ENCODE peak calls at places on chromosomes 5 and 9, in nine cellular contexts. E is CD8-positive, alpha-beta T cell; N is colonic mucosa; K is A673; V is IMR-90; B is breast epithelium; C is neuronal stem cell; O is endodermal cell; I is NT2/D1. R is an unnamed sample. For H3K9me3 and H3K4me1, the result is how much of the 10 kb centered on the place peaks cover.

GRCh38 chr9:97372580-97372979 is 39.3 kb upstream of the TDRD7 start:
- DNase-seq in K (no peak), C (no peak), O (no peak), E (no peak), N (no peak), B (no peak), I (no peak), V (no peak), R (no peak)

GRCh38 chr9:129253820-129254381 is 75.8 kb upstream of the IER5L start:
- DNase-seq in B (no peak), N (no peak), O (peak), V (no peak), E (no peak), C (no peak), K (no peak), I (no peak), R (no peak)

GRCh38 chr5:61653802-61654580 is 321.9 kb downstream of the ZSWIM6 start:
- DNase-seq in E (no peak), N (no peak), V (no peak), O (no peak), C (no peak), B (no peak), K (peak), I (no peak), R (no peak)

GRCh38 chr5:126961702-126962101 is 68.7 kb downstream of the MARCHF3 start:
- DNase-seq in E (no peak), V (peak), B (no peak), K (no peak), N (no peak), O (no peak), C (no peak), I (no peak), R (no peak)

GRCh38 chr9:18331808-18332209 is 142.1 kb upstream of the ADAMTSL1 start:
- DNase-seq in O (no peak), I (no peak), E (no peak), K (no peak), V (peak), C (no peak), B (no peak), N (no peak), R (no peak)

GRCh38 chr5:176183321-176184074 is 54.7 kb upstream of the SIMC1 start:
- DNase-seq in E (no peak), N (no peak), V (no peak), B (no peak), C (no peak), I (no peak), O (peak), K (no peak), R (no peak)

GRCh38 chr5:132296412-132297001 is 2.3 kb downstream of the SLC22A4 start:
- DNase-seq in I (no peak), O (no peak), V (peak), C (no peak), E (no peak), B (no peak), N (no peak), K (no peak), R (no peak)

GRCh38 chr5:124553911-124554310 is 192.5 kb downstream of the ZNF608 start:
- DNase-seq in V (no peak), N (no peak), C (no peak), I (no peak), E (no peak), O (no peak), K (no peak), B (no peak), R (no peak)

GRCh38 chr5:171975262-171975876 is 31.1 kb downstream of the FBXW11 start:
- DNase-seq in B (no peak), O (peak), E (no peak), N (no peak), I (no peak), K (peak), C (no peak), V (peak), R (no peak)

GRCh38 chr5:180208435-180209081 is 453 bp downstream of the RASGEF1C start:
- DNase-seq in I (no peak), K (peak), N (no peak), V (no peak), C (peak), E (no peak), O (peak), B (no peak), R (no peak)

GRCh38 chr9:98886691-98887229 is 56.9 kb upstream of the COL15A1 start:
- DNase-seq in K (no peak), V (no peak), B (no peak), E (no peak), I (no peak), O (no peak), N (no peak), C (no peak), R (no peak)

GRCh38 chr5:2653991-2654390 is 97.5 kb downstream of the IRX2 start:
- DNase-seq in V (no peak), N (no peak), O (no peak), I (no peak), B (no peak), K (no peak), C (no peak), E (no peak), R (no peak)

GRCh38 chr9:116901260-116901659 is 214.2 kb downstream of the TRIM32 start:
- DNase-seq in B (no peak), V (peak), E (no peak), K (no peak), I (no peak), N (no peak), C (no peak), O (no peak), R (no peak)

GRCh38 chr5:141382469-141383294 is at the start of gene PCDHGA7:
- DNase-seq in V (peak), O (no peak), E (no peak), C (no peak), K (peak), B (no peak), N (no peak), I (no peak), R (no peak)
- H3K9me3 ChIP-seq in V (under half), O (under half), E (under half), C (under half), K (under half), B (half or more), N (under half), I (under half), R (under half)

DNA sequence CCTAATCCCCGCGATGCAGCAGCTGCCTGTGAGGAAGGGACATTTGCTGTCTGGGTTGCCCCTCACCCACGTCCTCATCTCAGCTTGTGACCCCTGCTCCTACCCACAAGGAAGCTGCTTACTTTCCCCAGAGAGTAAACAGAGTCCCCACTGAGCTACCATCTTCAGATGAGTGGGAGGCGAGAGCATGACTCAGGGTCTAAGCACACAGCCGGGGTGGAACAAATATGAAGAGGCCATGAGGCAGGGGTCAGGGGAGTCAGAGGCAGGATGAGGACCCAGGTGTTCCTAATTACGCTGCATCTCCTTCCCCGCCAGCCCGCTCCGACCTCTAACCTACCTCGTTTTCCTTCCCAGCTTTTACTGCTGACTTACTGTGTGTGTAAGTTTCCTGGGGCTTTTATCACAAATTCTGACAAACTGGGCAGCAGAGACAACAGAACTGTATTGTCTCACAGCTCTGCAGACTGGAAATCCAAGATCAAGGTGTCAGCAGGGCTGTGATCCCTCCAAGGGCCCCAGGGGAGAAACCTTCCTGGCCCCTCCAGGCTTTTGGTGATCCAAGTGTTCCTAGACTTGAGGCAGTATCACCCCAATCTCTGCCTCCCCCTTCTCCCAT is 94.0 kb upstream of the DNAH5 start:
- DNase-seq in B (no peak), O (peak), N (no peak), V (peak), I (no peak), K (no peak), E (no peak), C (no peak), R (no peak)
- H3K4me1 ChIP-seq in B (under half), O (under half), N (under half), V (under half), I (under half), K (under half), E (under half), C (under half), R (under half)

DNA sequence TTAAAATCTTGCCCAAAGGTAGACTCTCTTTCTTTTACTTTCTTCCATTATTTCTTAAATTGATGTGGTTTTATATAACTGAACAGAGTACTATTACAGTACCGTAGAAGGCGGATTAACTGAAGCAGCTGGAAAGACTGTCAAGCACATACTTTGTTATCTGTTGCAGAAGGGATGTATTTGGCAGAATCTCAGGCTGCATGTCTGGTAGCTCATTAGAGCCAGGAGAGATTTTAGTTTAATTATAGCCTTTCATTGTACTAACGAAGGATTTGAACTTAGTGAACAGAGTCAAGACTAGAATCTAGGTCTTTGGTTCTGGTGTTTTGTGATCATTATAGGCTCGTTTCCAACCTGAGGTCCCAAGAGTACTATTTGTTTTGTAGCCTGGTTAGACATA is 20.6 kb downstream of the ZNF354C start:
- DNase-seq in C (no peak), O (no peak), E (no peak), N (no peak), V (no peak), I (no peak), K (no peak), B (no peak), R (no peak)
- H3K9me3 ChIP-seq in C (half or more), O (half or more), E (half or more), N (under half), V (half or more), I (half or more), K (half or more), B (half or more), R (half or more)

GRCh38 chr9:114588671-114589526 is 1.3 kb downstream of the ATP6V1G1 start:
- DNase-seq in N (no peak), I (no peak), B (no peak), C (no peak), E (no peak), K (no peak), V (peak), O (no peak), R (no peak)
- H3K4me1 ChIP-seq in N (under half), I (under half), B (under half), C (under half), E (under half), K (under half), V (under half), O (under half), R (under half)

DNA sequence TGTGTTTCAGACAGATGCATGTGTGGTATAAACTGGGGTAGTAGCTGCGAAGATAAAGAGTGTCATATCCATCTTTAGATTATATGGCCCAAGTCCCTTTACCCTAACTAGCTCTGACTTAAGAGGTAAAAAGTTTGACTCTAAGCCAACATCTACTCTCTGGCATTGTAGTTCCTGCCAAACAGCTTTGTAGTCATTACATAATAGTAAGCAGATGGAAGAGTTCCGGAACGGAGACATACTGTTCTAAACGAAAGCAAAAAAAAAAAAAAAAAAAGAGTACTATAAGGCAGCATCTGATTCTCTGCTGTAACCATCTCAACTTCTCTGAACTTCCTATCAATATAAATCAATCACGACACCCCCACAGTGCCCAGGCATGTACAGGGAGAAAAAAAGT is 48.7 kb downstream of the CEMIP2 start:
- DNase-seq in E (no peak), K (peak), B (no peak), V (peak), C (no peak), N (no peak), I (no peak), O (no peak), R (no peak)
- H3K9me3 ChIP-seq in E (under half), K (under half), B (under half), V (under half), C (under half), N (under half), I (under half), O (under half), R (under half)

DNA sequence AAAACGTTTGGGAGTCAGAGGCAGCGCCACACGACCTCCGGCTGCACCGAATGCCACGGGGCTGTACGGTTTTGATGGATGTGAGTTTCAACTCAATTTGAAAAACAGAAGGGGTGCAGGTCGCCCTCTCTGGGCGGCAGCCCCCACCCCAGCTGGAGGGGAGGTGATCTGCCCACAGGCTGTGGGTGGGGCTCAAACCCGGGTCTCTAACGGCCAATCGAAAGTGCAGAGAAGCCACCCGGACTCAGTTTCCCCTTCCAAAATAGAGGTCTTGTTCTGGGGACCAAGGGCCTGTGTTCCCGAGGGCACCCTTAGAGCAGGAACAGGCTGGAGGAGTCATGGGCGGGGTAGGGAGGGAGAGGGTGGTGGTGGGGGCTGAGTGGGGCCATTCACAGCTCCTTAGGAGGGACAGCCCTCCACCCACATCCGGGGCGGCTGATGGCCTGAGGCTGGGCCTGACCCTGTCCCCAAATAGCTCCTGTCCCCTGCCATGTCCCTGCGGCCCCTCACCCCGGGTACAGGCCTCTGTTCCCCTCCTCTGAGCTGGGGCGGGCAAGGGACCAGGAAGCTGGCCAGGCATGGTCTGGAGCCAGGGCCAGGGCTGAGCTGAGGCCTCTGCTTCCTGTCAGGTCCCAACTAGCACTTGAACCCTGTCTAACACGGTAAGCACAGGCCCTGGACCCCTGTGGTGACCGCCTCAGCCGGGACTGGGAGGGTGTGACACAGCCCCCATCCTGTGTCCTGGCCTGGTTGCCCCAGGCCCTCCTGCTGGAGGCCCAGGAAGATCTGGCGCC is 22.6 kb upstream of the NOTCH1 start:
- DNase-seq in C (no peak), B (no peak), O (peak), E (no peak), I (no peak), K (no peak), V (no peak), N (no peak), R (no peak)
- H3K4me1 ChIP-seq in C (half or more), B (under half), O (under half), E (under half), I (half or more), K (under half), V (under half), N (under half), R (under half)

R was measured in effector memory CD4-positive, alpha-beta T cell.